ENCODE peak calls at places on chromosomes 11 and 22, in six cellular contexts. K is prostate gland, E is transverse colon, A is right lobe of liver, T is H54, N is lower leg skin. F is an unnamed sample.

GRCh38 chr11:113470233-113470632 is 5.0 kb downstream of the DRD2 start:
- DNase-seq in A (no peak), N (no peak), K (no peak), E (no peak), T (no peak), F (no peak)

GRCh38 chr11:118226294-118226693 is 1.5 kb upstream of the JAML start:
- DNase-seq in A (no peak), E (no peak), N (no peak), T (no peak), K (no peak), F (peak; percentile 56)

GRCh38 chr22:27507066-27507715 is 294.4 kb downstream of the MN1 start:
- DNase-seq in N (no peak), A (no peak), E (no peak), K (no peak), T (no peak), F (no peak)

GRCh38 chr11:1889527-1889930 is 2.2 kb downstream of the PRR33 start:
- DNase-seq in T (no peak), N (no peak), K (no peak), E (no peak), A (no peak), F (peak; percentile 20)

GRCh38 chr11:69371731-69372588 is 78.0 kb downstream of the MYEOV start:
- DNase-seq in T (no peak), A (peak; percentile 40), E (peak; percentile 4), K (no peak), N (peak; percentile 9), F (no peak)

GRCh38 chr22:26768986-26769385 is 111.6 kb downstream of the MIAT start:
- DNase-seq in T (no peak), E (no peak), A (no peak), K (no peak), N (no peak), F (no peak)

GRCh38 chr11:206516-207212 is 535 bp downstream of the BET1L start:
- DNase-seq in A (peak; percentile 51), K (no peak), E (peak; percentile 62), N (peak; percentile 19), T (no peak), F (peak; percentile 48)

GRCh38 chr11:102451693-102452460 is 688 bp downstream of the TMEM123 start:
- DNase-seq in K (peak; percentile 69), T (peak; percentile 25), E (peak; percentile 82), N (peak; percentile 49), A (peak; percentile 81), F (peak; percentile 71)

GRCh38 chr22:37209140-37209845 is 3.0 kb downstream of the SSTR3 start:
- DNase-seq in K (no peak), T (no peak), A (no peak), N (no peak), E (no peak), F (no peak)

GRCh38 chr11:110818032-110818687 is 105.9 kb upstream of the ARHGAP20 start:
- DNase-seq in E (no peak), A (no peak), T (no peak), N (no peak), K (no peak), F (no peak)

GRCh38 chr22:19168088-19168890 is 10.2 kb downstream of the SLC25A1 start:
- DNase-seq in N (no peak), T (no peak), A (peak; percentile 35), K (no peak), E (no peak), F (no peak)

GRCh38 chr11:134468796-134469195 is 56.8 kb upstream of the B3GAT1 start:
- DNase-seq in N (no peak), K (peak; percentile 64), A (peak; percentile 56), T (no peak), E (no peak), F (no peak)

GRCh38 chr11:21635359-21635758 is 557.5 kb upstream of the ANO5 start:
- DNase-seq in N (no peak), E (no peak), T (no peak), A (no peak), K (no peak), F (no peak)

GRCh38 chr11:43567396-43567975 is 113.1 kb upstream of the HSD17B12 start:
- DNase-seq in N (no peak), E (no peak), T (peak; percentile 67), K (no peak), A (no peak), F (no peak)

GRCh38 chr11:110349109-110349996 is 52.9 kb upstream of the RDX start:
- DNase-seq in A (no peak), N (no peak), T (no peak), E (no peak), K (no peak), F (peak; percentile 48)

GRCh38 chr22:38422615-38423511 is 32.1 kb downstream of the KCNJ4 start:
- DNase-seq in N (no peak), E (peak; percentile 38), T (no peak), K (no peak), A (peak; percentile 85), F (no peak)

GRCh38 chr11:312092-312816 is 1.6 kb upstream of the IFITM1 start:
- DNase-seq in N (no peak), K (no peak), T (no peak), A (no peak), E (no peak), F (no peak)

GRCh38 chr11:116857316-116857715 is 19.9 kb upstream of the APOA1 start:
- DNase-seq in K (no peak), T (no peak), A (no peak), E (no peak), N (no peak), F (no peak)

GRCh38 chr22:24181088-24181995 is at the start of gene SUSD2:
- DNase-seq in A (peak; percentile 74), E (peak; percentile 62), K (no peak), N (no peak), T (no peak), F (no peak)

GRCh38 chr11:118438314-118438931 is 2.1 kb downstream of the KMT2A start:
- DNase-seq in N (peak; percentile 65), A (no peak), E (peak; percentile 48), K (peak; percentile 68), T (peak; percentile 37), F (peak; percentile 81)

GRCh38 chr11:106988151-106988806 is 30.0 kb downstream of the GUCY1A2 start:
- DNase-seq in T (no peak), K (no peak), E (no peak), N (no peak), A (no peak), F (no peak)

GRCh38 chr22:47171441-47172221 is 409.2 kb downstream of the TBC1D22A start:
- DNase-seq in T (no peak), N (no peak), E (peak; percentile 4), K (no peak), A (peak; percentile 42), F (peak; percentile 6)

GRCh38 chr11:19344661-19345518 is 104.1 kb upstream of the E2F8 start:
- DNase-seq in T (no peak), A (peak; percentile 64), K (no peak), E (peak; percentile 29), N (no peak), F (peak; percentile 37)

GRCh38 chr11:117984471-117984870 is 1.7 kb upstream of the IL10RA start:
- DNase-seq in N (no peak), E (no peak), K (no peak), T (no peak), A (no peak), F (peak; percentile 2)

DNA sequence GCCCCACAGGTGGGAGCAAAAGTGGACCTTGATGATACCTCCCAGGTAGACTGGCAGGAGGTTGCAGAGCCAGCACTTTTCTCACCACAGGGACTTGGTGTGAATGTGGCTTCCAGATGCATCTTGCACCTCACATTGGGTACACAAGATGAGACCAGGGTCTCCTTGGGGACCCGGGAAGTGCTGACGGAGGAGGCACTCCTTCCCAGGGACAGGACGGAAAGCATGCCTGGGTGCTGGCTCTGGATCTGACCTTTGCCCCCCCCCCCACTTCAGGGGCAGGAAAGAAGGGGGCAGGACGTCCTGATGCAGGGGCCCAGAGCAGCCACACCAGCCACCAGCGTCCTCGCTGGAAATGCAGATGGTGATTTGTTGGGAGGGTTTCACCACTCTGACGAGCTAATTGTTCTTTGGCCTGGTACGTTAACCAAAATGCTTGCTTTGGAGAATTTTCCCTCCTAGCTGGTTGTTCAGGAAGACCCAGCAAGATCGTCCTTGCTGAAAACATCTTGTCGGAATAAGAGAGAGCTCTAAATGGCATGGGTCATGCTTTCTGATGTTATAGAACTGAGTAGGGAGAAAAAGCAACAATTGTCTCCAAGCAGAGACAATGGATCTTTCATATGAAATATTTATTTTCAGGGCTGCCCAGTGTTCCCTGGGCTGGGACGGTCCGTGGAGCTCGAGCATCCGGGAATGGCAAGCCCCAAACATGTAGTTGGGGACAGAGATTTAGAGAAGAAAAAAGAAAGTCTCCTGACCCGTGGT is 74.4 kb upstream of the PPARA start:
- DNase-seq in A (peak; percentile 46), N (no peak), E (peak; percentile 8), K (no peak), T (no peak), F (peak; percentile 21)
- TF ChIP-seq POLR2A in A (no peak), N (no peak), E (no peak), K (no peak), T (no peak), F (no peak)

DNA sequence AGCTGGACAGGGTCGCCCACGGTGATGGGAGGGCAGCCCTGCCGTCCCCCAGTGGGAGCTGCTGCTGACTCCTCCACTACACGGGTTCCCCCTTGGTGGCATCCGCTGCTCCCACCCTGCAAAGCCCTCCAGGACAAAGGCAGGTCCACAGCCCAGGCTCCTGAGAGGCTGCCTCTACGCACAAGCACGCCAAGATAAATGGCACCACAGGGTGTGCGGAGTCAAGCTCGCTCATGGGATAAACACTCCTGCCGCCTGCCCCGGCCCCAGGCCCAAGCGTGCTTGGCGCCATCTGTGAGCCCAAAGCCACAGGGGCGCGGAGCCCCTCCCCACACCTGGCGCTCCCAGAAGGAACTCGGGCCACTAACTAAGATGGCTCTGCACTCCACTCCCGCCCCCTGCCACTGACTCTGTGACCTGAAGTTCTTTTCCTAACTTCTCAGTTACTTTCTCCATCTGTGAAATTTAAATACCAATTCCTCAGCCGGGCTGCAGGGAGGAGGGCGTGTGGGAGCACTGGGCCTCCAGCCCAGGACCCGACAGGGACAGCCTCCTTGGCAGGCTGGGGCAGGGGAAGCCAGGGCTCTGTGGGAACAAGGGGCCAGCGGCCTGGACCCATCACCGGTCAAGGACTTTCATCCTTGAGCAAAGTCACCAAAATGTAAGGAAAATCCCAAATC is 14.9 kb downstream of the EHD1 start:
- DNase-seq in K (no peak), A (no peak), T (no peak), E (no peak), N (no peak), F (no peak)
- TF ChIP-seq POLR2A in K (no peak), A (no peak), T (no peak), E (no peak), N (no peak), F (no peak)

GRCh38 chr11:60853469-60853950 is 2.2 kb downstream of the PTGDR2 start:
- DNase-seq in N (no peak), A (no peak), E (no peak), K (no peak), T (no peak), F (no peak)

GRCh38 chr11:60849641-60850520 is 5.9 kb downstream of the PTGDR2 start:
- DNase-seq in E (no peak), T (no peak), A (no peak), K (no peak), N (no peak), F (no peak)

GRCh38 chr11:60852060-60852638 is 3.6 kb downstream of the PTGDR2 start:
- DNase-seq in K (no peak), N (no peak), T (no peak), A (peak; percentile 88), E (peak; percentile 86), F (no peak)

GRCh38 chr11:60852639-60853468 is 2.9 kb downstream of the PTGDR2 start:
- DNase-seq in A (no peak), K (no peak), N (no peak), E (peak; percentile 22), T (no peak), F (no peak)

GRCh38 chr11:60851327-60852059 is 4.3 kb downstream of the PTGDR2 start:
- DNase-seq in E (no peak), T (no peak), K (no peak), N (no peak), A (no peak), F (no peak)
- TF ChIP-seq POLR2A in E (no peak), T (no peak), K (no peak), N (no peak), A (no peak), F (no peak)

GRCh38 chr11:65615229-65615949 is at the start of gene PCNX3:
- DNase-seq in K (peak; percentile 100), E (peak; percentile 100), N (peak; percentile 100), A (peak; percentile 100), T (peak; percentile 100), F (peak; percentile 100)
- TF ChIP-seq POLR2A in K (peak; percentile 37), E (peak; percentile 68), N (no peak), A (peak; percentile 58), T (peak; percentile 56), F (peak; percentile 10)

F was measured in adrenal gland.